ENCODE peak calls at places on chromosomes 5 and 9, in four cellular contexts. B, O, F and I are unnamed samples.

GRCh38 chr9:126309427-126310179 is 17.0 kb upstream of the MVB12B start:
- DNase-seq in B (no peak), O (no peak), F (no peak), I (no peak)

GRCh38 chr5:10703676-10704075 is 57.4 kb downstream of the DAP start:
- DNase-seq in B (peak), O (no peak), F (no peak), I (no peak)

GRCh38 chr9:19496321-19496720 is 87.5 kb downstream of the ACER2 start:
- DNase-seq in B (no peak), O (no peak), F (no peak), I (no peak)

GRCh38 chr9:37899041-37899440 is 4.9 kb downstream of the SLC25A51 start:
- DNase-seq in B (no peak), O (no peak), F (no peak), I (no peak)

GRCh38 chr9:107548298-107549142 is 59.0 kb upstream of the KLF4 start:
- DNase-seq in B (no peak), O (no peak), F (peak), I (no peak)

GRCh38 chr5:93930098-93930497 is 188.7 kb upstream of the POU5F2 start:
- DNase-seq in B (no peak), O (no peak), F (no peak), I (no peak)

GRCh38 chr9:105646879-105647594 is 15.2 kb upstream of the TAL2 start:
- DNase-seq in B (no peak), O (no peak), F (no peak), I (peak)

GRCh38 chr5:59685806-59686205 is 207.7 kb downstream of the PDE4D start:
- DNase-seq in B (no peak), O (no peak), F (peak), I (no peak)

GRCh38 chr9:100108572-100108971 is 9.5 kb downstream of the INVS start:
- DNase-seq in B (no peak), O (no peak), F (no peak), I (no peak)

GRCh38 chr5:100623719-100624118 is 88.5 kb downstream of the FAM174A start:
- DNase-seq in B (peak), O (no peak), F (peak), I (no peak)

GRCh38 chr9:127020526-127021078 is 101.8 kb downstream of the ANGPTL2 start:
- DNase-seq in B (no peak), O (no peak), F (no peak), I (no peak)

GRCh38 chr5:177980776-177981175 is 15.3 kb downstream of the PROP1 start:
- DNase-seq in B (no peak), O (no peak), F (peak), I (peak)

GRCh38 chr5:54745599-54745998 is 228.0 kb downstream of the SNX18 start:
- DNase-seq in B (no peak), O (no peak), F (no peak), I (no peak)

GRCh38 chr5:157574456-157575095 is 999 bp downstream of the ADAM19 start:
- DNase-seq in B (no peak), O (no peak), F (no peak), I (peak)